ENCODE peak calls at places on chromosomes 4 and X, in seven cellular contexts. One of them, this sample, is unnamed.

GRCh38 chrX:28787206-28787605 is 200.0 kb downstream of the IL1RAPL1 start:
- DNase-seq in OCI-LY7: no peak
- DNase-seq in cardiac muscle cell: no peak
- DNase-seq in upper lobe of right lung: no peak
- DNase-seq in brain microvascular endothelial cell: peak; percentile 53
- DNase-seq in tibial nerve: no peak
- DNase-seq in IMR-90: peak; percentile 84
- DNase-seq in this sample: no peak

GRCh38 chr4:122453384-122454000 is 3.0 kb downstream of the IL2 start:
- DNase-seq in brain microvascular endothelial cell: no peak
- DNase-seq in cardiac muscle cell: no peak
- DNase-seq in tibial nerve: no peak
- DNase-seq in upper lobe of right lung: no peak
- DNase-seq in IMR-90: no peak
- DNase-seq in OCI-LY7: no peak
- DNase-seq in this sample: no peak

GRCh38 chr4:84956014-84956413 is 10.5 kb downstream of the WDFY3 start:
- DNase-seq in OCI-LY7: no peak
- DNase-seq in cardiac muscle cell: peak; percentile 42
- DNase-seq in brain microvascular endothelial cell: no peak
- DNase-seq in tibial nerve: no peak
- DNase-seq in IMR-90: no peak
- DNase-seq in upper lobe of right lung: no peak
- DNase-seq in this sample: no peak

GRCh38 chr4:157075811-157076577 is at the start of gene GLRB:
- DNase-seq in upper lobe of right lung: peak; percentile 68
- DNase-seq in tibial nerve: no peak
- DNase-seq in OCI-LY7: no peak
- DNase-seq in brain microvascular endothelial cell: no peak
- DNase-seq in IMR-90: peak; percentile 11
- DNase-seq in cardiac muscle cell: peak; percentile 56
- DNase-seq in this sample: peak; percentile 14

GRCh38 chr4:92969650-92970370 is 666.0 kb downstream of the GRID2 start:
- DNase-seq in brain microvascular endothelial cell: peak; percentile 7
- DNase-seq in upper lobe of right lung: no peak
- DNase-seq in cardiac muscle cell: no peak
- DNase-seq in OCI-LY7: no peak
- DNase-seq in tibial nerve: no peak
- DNase-seq in IMR-90: peak; percentile 94
- DNase-seq in this sample: no peak

GRCh38 chr4:139798456-139798855 is 132.8 kb downstream of the MGST2 start:
- DNase-seq in OCI-LY7: no peak
- DNase-seq in cardiac muscle cell: no peak
- DNase-seq in tibial nerve: no peak
- DNase-seq in IMR-90: peak; percentile 10
- DNase-seq in upper lobe of right lung: no peak
- DNase-seq in brain microvascular endothelial cell: no peak
- DNase-seq in this sample: no peak

GRCh38 chr4:72591547-72591946 is 22.5 kb upstream of the ADAMTS3 start:
- DNase-seq in cardiac muscle cell: no peak
- DNase-seq in upper lobe of right lung: no peak
- DNase-seq in OCI-LY7: no peak
- DNase-seq in IMR-90: no peak
- DNase-seq in brain microvascular endothelial cell: no peak
- DNase-seq in tibial nerve: no peak
- DNase-seq in this sample: no peak

GRCh38 chr4:123562994-123563745 is 166.6 kb downstream of the SPRY1 start:
- DNase-seq in OCI-LY7: no peak
- DNase-seq in tibial nerve: no peak
- DNase-seq in cardiac muscle cell: no peak
- DNase-seq in upper lobe of right lung: no peak
- DNase-seq in brain microvascular endothelial cell: no peak
- DNase-seq in IMR-90: peak; percentile 34
- DNase-seq in this sample: no peak

GRCh38 chrX:153214934-153215333 is 35.9 kb downstream of the MAGEA1 start:
- DNase-seq in brain microvascular endothelial cell: no peak
- DNase-seq in upper lobe of right lung: no peak
- DNase-seq in IMR-90: no peak
- DNase-seq in tibial nerve: no peak
- DNase-seq in cardiac muscle cell: no peak
- DNase-seq in OCI-LY7: peak; percentile 76
- DNase-seq in this sample: no peak

GRCh38 chrX:132505116-132505515 is 16.3 kb upstream of the MBNL3 start:
- DNase-seq in IMR-90: no peak
- DNase-seq in upper lobe of right lung: no peak
- DNase-seq in tibial nerve: peak; percentile 23
- DNase-seq in OCI-LY7: no peak
- DNase-seq in cardiac muscle cell: no peak
- DNase-seq in brain microvascular endothelial cell: no peak
- DNase-seq in this sample: peak; percentile 83

GRCh38 chr4:82797591-82798081 is 960 bp downstream of the SCD5 start:
- DNase-seq in cardiac muscle cell: peak; percentile 36
- DNase-seq in IMR-90: peak; percentile 34
- DNase-seq in tibial nerve: no peak
- DNase-seq in upper lobe of right lung: no peak
- DNase-seq in brain microvascular endothelial cell: no peak
- DNase-seq in OCI-LY7: no peak
- DNase-seq in this sample: no peak

GRCh38 chr4:161647757-161648156 is 516.0 kb downstream of the FSTL5 start:
- DNase-seq in cardiac muscle cell: no peak
- DNase-seq in IMR-90: no peak
- DNase-seq in upper lobe of right lung: no peak
- DNase-seq in tibial nerve: no peak
- DNase-seq in brain microvascular endothelial cell: no peak
- DNase-seq in OCI-LY7: no peak
- DNase-seq in this sample: no peak

GRCh38 chrX:15815779-15816452 is 25.6 kb downstream of the ZRSR2 start:
- DNase-seq in tibial nerve: no peak
- DNase-seq in cardiac muscle cell: peak; percentile 73
- DNase-seq in OCI-LY7: peak; percentile 31
- DNase-seq in IMR-90: peak; percentile 33
- DNase-seq in brain microvascular endothelial cell: no peak
- DNase-seq in upper lobe of right lung: no peak
- DNase-seq in this sample: no peak

GRCh38 chrX:45807572-45808425 is 607.1 kb upstream of the DIPK2B start:
- DNase-seq in IMR-90: peak; percentile 70
- DNase-seq in cardiac muscle cell: peak; percentile 9
- DNase-seq in OCI-LY7: no peak
- DNase-seq in upper lobe of right lung: no peak
- DNase-seq in brain microvascular endothelial cell: peak; percentile 59
- DNase-seq in tibial nerve: no peak
- DNase-seq in this sample: no peak

GRCh38 chrX:125507119-125507518 is 187.4 kb downstream of the TEX13C start:
- DNase-seq in OCI-LY7: no peak
- DNase-seq in upper lobe of right lung: no peak
- DNase-seq in cardiac muscle cell: no peak
- DNase-seq in tibial nerve: no peak
- DNase-seq in IMR-90: no peak
- DNase-seq in brain microvascular endothelial cell: peak; percentile 4
- DNase-seq in this sample: no peak

GRCh38 chr4:76067652-76068286 is 6.7 kb upstream of the ART3 start:
- DNase-seq in brain microvascular endothelial cell: peak; percentile 71
- DNase-seq in upper lobe of right lung: no peak
- DNase-seq in tibial nerve: peak; percentile 91
- DNase-seq in IMR-90: peak; percentile 76
- DNase-seq in OCI-LY7: peak; percentile 72
- DNase-seq in cardiac muscle cell: peak; percentile 80
- DNase-seq in this sample: peak; percentile 86

GRCh38 chr4:48341776-48342558 is 638 bp downstream of the SLAIN2 start:
- DNase-seq in tibial nerve: no peak
- DNase-seq in upper lobe of right lung: peak; percentile 83
- DNase-seq in IMR-90: peak; percentile 28
- DNase-seq in cardiac muscle cell: peak; percentile 81
- DNase-seq in brain microvascular endothelial cell: no peak
- DNase-seq in OCI-LY7: peak; percentile 66
- DNase-seq in this sample: peak; percentile 53

GRCh38 chr4:75821966-75822365 is 80.3 kb downstream of the PPEF2 start:
- DNase-seq in IMR-90: peak; percentile 65
- DNase-seq in brain microvascular endothelial cell: no peak
- DNase-seq in cardiac muscle cell: no peak
- DNase-seq in upper lobe of right lung: no peak
- DNase-seq in OCI-LY7: no peak
- DNase-seq in tibial nerve: no peak
- DNase-seq in this sample: no peak

GRCh38 chr4:4428966-4429875 is 42.3 kb downstream of the NSG1 start:
- DNase-seq in IMR-90: no peak
- DNase-seq in brain microvascular endothelial cell: no peak
- DNase-seq in tibial nerve: no peak
- DNase-seq in upper lobe of right lung: no peak
- DNase-seq in OCI-LY7: no peak
- DNase-seq in cardiac muscle cell: no peak
- DNase-seq in this sample: no peak

GRCh38 chr4:4426511-4427477 is 39.9 kb downstream of the NSG1 start:
- DNase-seq in brain microvascular endothelial cell: no peak
- DNase-seq in IMR-90: no peak
- DNase-seq in OCI-LY7: no peak
- DNase-seq in upper lobe of right lung: no peak
- DNase-seq in cardiac muscle cell: no peak
- DNase-seq in tibial nerve: no peak
- DNase-seq in this sample: no peak

GRCh38 chr4:4427886-4428285 is 41.0 kb downstream of the NSG1 start:
- DNase-seq in tibial nerve: no peak
- DNase-seq in IMR-90: no peak
- DNase-seq in OCI-LY7: no peak
- DNase-seq in cardiac muscle cell: no peak
- DNase-seq in upper lobe of right lung: no peak
- DNase-seq in brain microvascular endothelial cell: no peak
- DNase-seq in this sample: peak; percentile 40

GRCh38 chr4:4425696-4426095 is 38.8 kb downstream of the NSG1 start:
- DNase-seq in cardiac muscle cell: no peak
- DNase-seq in brain microvascular endothelial cell: no peak
- DNase-seq in upper lobe of right lung: no peak
- DNase-seq in IMR-90: no peak
- DNase-seq in tibial nerve: no peak
- DNase-seq in OCI-LY7: no peak
- DNase-seq in this sample: no peak

DNA sequence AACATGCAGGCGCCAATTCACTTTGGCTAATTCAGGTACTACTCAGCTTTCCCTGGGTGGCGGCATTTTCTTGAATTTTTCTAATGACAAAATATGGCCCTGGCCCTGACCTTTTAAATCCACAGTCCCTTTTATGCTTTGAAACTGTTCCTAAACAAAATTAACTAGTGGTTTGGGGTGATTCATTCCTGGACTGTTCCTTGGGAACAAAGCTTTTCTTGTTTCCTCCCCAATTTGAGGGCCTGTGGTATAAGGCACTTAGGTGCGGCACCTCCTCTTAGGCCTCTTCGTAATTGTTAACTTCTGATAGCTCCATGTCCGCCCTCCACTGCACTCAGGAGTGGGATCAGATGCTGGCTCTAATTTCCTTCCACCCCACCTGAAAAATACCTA is 40.6 kb downstream of the NSG1 start:
- DNase-seq in cardiac muscle cell: no peak
- DNase-seq in tibial nerve: no peak
- DNase-seq in OCI-LY7: no peak
- DNase-seq in IMR-90: no peak
- DNase-seq in upper lobe of right lung: no peak
- DNase-seq in brain microvascular endothelial cell: no peak
- DNase-seq in this sample: no peak
- H3K4me3 ChIP-seq in cardiac muscle cell: no peak overlapping the region
- H3K4me3 ChIP-seq in tibial nerve: no peak overlapping the region
- H3K4me3 ChIP-seq in OCI-LY7: no peak overlapping the region
- H3K4me3 ChIP-seq in IMR-90: no peak overlapping the region
- H3K4me3 ChIP-seq in upper lobe of right lung: no peak overlapping the region
- H3K4me3 ChIP-seq in brain microvascular endothelial cell: no peak overlapping the region
- H3K4me3 ChIP-seq in this sample: no peak overlapping the region

GRCh38 chr4:70948665-70949284 is 44.7 kb upstream of the DCK start:
- DNase-seq in IMR-90: no peak
- DNase-seq in tibial nerve: no peak
- DNase-seq in OCI-LY7: no peak
- DNase-seq in upper lobe of right lung: no peak
- DNase-seq in cardiac muscle cell: no peak
- DNase-seq in brain microvascular endothelial cell: no peak
- DNase-seq in this sample: no peak
- TF ChIP-seq CTCF in IMR-90: no peak
- TF ChIP-seq CTCF in tibial nerve: no peak
- TF ChIP-seq CTCF in OCI-LY7: peak; percentile 55
- TF ChIP-seq CTCF in upper lobe of right lung: no peak
- TF ChIP-seq CTCF in cardiac muscle cell: no peak
- TF ChIP-seq CTCF in brain microvascular endothelial cell: no peak
- TF ChIP-seq CTCF in this sample: no peak

DNA sequence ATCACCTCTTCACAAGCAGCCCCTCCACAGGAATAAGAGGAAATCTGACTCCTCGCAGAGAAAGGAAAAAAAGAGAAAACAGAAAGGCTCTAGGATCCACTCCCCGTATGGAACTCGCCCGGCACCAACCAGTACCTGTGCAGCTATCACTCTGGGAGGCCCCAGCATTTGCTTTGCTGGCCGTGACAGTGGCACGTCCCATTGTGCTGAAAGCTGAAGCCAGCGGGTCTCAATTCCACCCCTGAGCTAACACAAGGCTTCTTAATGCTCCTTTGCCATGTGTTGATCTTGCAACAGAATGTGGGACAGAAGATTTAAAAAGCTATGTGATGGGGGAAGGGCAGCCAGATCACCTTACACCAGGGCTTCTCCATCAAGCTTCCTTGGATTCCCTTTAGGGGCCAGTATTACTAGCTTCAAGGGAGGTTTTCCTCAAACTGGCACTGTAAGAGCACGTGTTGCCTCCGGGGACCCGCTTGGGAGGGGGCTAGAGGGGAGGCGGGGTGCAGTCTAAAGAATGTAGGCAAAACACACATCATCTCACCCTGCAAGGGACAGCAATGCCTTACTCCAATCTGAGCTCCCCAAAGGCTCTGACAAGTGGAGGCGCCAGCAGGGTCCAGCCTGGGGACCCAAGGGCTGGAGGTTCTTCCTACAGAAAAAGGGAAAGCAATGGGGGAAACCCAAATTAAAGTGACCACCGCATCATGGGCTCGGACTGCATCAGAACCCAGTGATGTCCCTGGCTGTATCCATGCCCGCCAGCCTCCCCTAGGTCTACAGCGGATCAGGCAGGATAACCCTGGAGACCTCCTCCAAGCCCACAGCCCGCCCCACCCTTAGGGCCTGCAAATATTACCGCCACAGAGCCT is 1.2 kb downstream of the USP46 start:
- DNase-seq in brain microvascular endothelial cell: no peak
- DNase-seq in tibial nerve: peak; percentile 10
- DNase-seq in IMR-90: peak; percentile 69
- DNase-seq in upper lobe of right lung: no peak
- DNase-seq in cardiac muscle cell: peak; percentile 60
- DNase-seq in OCI-LY7: peak; percentile 5
- DNase-seq in this sample: no peak
- H3K4me3 ChIP-seq in brain microvascular endothelial cell: peak overlapping the region; percentile 71
- H3K4me3 ChIP-seq in tibial nerve: peak overlapping the region; percentile 83
- H3K4me3 ChIP-seq in IMR-90: peak overlapping the region; percentile 99
- H3K4me3 ChIP-seq in upper lobe of right lung: peak overlapping the region; percentile 78
- H3K4me3 ChIP-seq in cardiac muscle cell: peak overlapping the region; percentile 96
- H3K4me3 ChIP-seq in OCI-LY7: peak overlapping the region; percentile 92
- H3K4me3 ChIP-seq in this sample: no peak overlapping the region

GRCh38 chr4:127809173-127809800 is 27.2 kb downstream of the HSPA4L start:
- DNase-seq in upper lobe of right lung: no peak
- DNase-seq in cardiac muscle cell: peak; percentile 17
- DNase-seq in OCI-LY7: no peak
- DNase-seq in brain microvascular endothelial cell: no peak
- DNase-seq in tibial nerve: no peak
- DNase-seq in IMR-90: peak; percentile 29
- DNase-seq in this sample: no peak
- TF ChIP-seq CTCF in upper lobe of right lung: no peak
- TF ChIP-seq CTCF in cardiac muscle cell: peak; percentile 11
- TF ChIP-seq CTCF in OCI-LY7: no peak
- TF ChIP-seq CTCF in brain microvascular endothelial cell: peak; percentile 41
- TF ChIP-seq CTCF in tibial nerve: no peak
- TF ChIP-seq CTCF in IMR-90: peak; percentile 25
- TF ChIP-seq CTCF in this sample: peak; percentile 3

GRCh38 chr4:39446483-39446841 is 12.3 kb downstream of the RPL9 start:
- DNase-seq in OCI-LY7: no peak
- DNase-seq in cardiac muscle cell: no peak
- DNase-seq in IMR-90: no peak
- DNase-seq in brain microvascular endothelial cell: no peak
- DNase-seq in upper lobe of right lung: no peak
- DNase-seq in tibial nerve: no peak
- DNase-seq in this sample: no peak
- H3K4me3 ChIP-seq in OCI-LY7: no peak overlapping the region
- H3K4me3 ChIP-seq in cardiac muscle cell: no peak overlapping the region
- H3K4me3 ChIP-seq in IMR-90: no peak overlapping the region
- H3K4me3 ChIP-seq in brain microvascular endothelial cell: peak overlapping the region; percentile 45
- H3K4me3 ChIP-seq in upper lobe of right lung: peak overlapping the region; percentile 49
- H3K4me3 ChIP-seq in tibial nerve: no peak overlapping the region
- H3K4me3 ChIP-seq in this sample: no peak overlapping the region